ENCODE peak calls at places on chromosomes 1 and 21, in five cellular contexts. G is fibroblast of lung, T is sigmoid colon, S is progenitor cell of endocrine pancreas, Q is mesothelial cell of epicardium. A is an unnamed sample.

GRCh38 chr1:25711555-25712298 is 88.3 kb upstream of the SELENON start:
- DNase-seq in G (peak; percentile 73), T (peak; percentile 72), S (no peak), Q (no peak), A (no peak)

GRCh38 chr1:110594466-110595076 is 11.6 kb downstream of the KCNA2 start:
- DNase-seq in G (no peak), T (no peak), S (no peak), Q (no peak), A (no peak)

GRCh38 chr1:26404641-26405040 is 6.0 kb upstream of the LIN28A start:
- DNase-seq in G (no peak), T (no peak), S (no peak), Q (no peak), A (no peak)

GRCh38 chr1:16617778-16618580 is 4.6 kb upstream of the NBPF1 start:
- DNase-seq in G (no peak), T (no peak), S (peak; percentile 10), Q (peak; percentile 32), A (no peak)

GRCh38 chr1:219580019-219580676 is 32.8 kb downstream of the ZC3H11B start:
- DNase-seq in G (peak; percentile 54), T (no peak), S (no peak), Q (no peak), A (no peak)

GRCh38 chr1:19120070-19120469 is 90.0 kb downstream of the UBR4 start:
- DNase-seq in G (no peak), T (no peak), S (no peak), Q (no peak), A (no peak)

GRCh38 chr1:40141878-40142535 is 19.2 kb upstream of the RLF start:
- DNase-seq in G (no peak), T (no peak), S (no peak), Q (no peak), A (no peak)

GRCh38 chr1:214566158-214567104 is 15.0 kb upstream of the PTPN14 start:
- DNase-seq in G (peak; percentile 85), T (no peak), S (no peak), Q (no peak), A (no peak)

GRCh38 chr1:156608036-156608674 is 6.9 kb upstream of the GPATCH4 start:
- DNase-seq in G (peak; percentile 75), T (peak; percentile 80), S (no peak), Q (no peak), A (no peak)

GRCh38 chr1:48182441-48182840 is 40.1 kb upstream of the SLC5A9 start:
- DNase-seq in G (no peak), T (no peak), S (no peak), Q (no peak), A (no peak)

GRCh38 chr1:30695481-30695880 is 27.9 kb downstream of the MATN1 start:
- DNase-seq in G (peak; percentile 22), T (peak; percentile 92), S (no peak), Q (no peak), A (no peak)

GRCh38 chr1:59061876-59062275 is 235.0 kb upstream of the FGGY start:
- DNase-seq in G (peak; percentile 97), T (peak; percentile 90), S (no peak), Q (no peak), A (peak; percentile 68)

GRCh38 chr1:31135973-31136600 is 70.6 kb upstream of the PUM1 start:
- DNase-seq in G (peak; percentile 15), T (no peak), S (no peak), Q (no peak), A (no peak)

GRCh38 chr1:31183927-31184554 is 55.6 kb downstream of the NKAIN1 start:
- DNase-seq in G (peak; percentile 52), T (no peak), S (peak; percentile 62), Q (peak; percentile 68), A (no peak)

GRCh38 chr1:178976541-178976940 is 49.2 kb upstream of the FAM20B start:
- DNase-seq in G (no peak), T (no peak), S (no peak), Q (no peak), A (no peak)

GRCh38 chr1:117680316-117681002 is 74.6 kb downstream of the TENT5C start:
- DNase-seq in G (no peak), T (no peak), S (no peak), Q (no peak), A (no peak)

GRCh38 chr1:62964141-62964540 is 180.2 kb downstream of the ATG4C start:
- DNase-seq in G (no peak), T (no peak), S (no peak), Q (no peak), A (no peak)

GRCh38 chr1:226408285-226409184 is 642 bp upstream of the PARP1 start:
- DNase-seq in G (no peak), T (no peak), S (no peak), Q (no peak), A (no peak)

GRCh38 chr1:117396074-117396473 is 28.8 kb downstream of the MAN1A2 start:
- DNase-seq in G (no peak), T (no peak), S (no peak), Q (no peak), A (no peak)

GRCh38 chr1:181919729-181919991 is 141.9 kb downstream of the ZNF648 start:
- DNase-seq in G (no peak), T (no peak), S (no peak), Q (no peak), A (no peak)
- TF ChIP-seq CTCF in G (no peak), T (no peak), S (peak; percentile 22), Q (no peak), A (no peak)

GRCh38 chr1:21668232-21669032 is 725 bp downstream of the RAP1GAP start:
- DNase-seq in G (no peak), T (peak; percentile 58), S (no peak), Q (no peak), A (no peak)
- TF ChIP-seq CTCF in G (no peak), T (no peak), S (peak; percentile 24), Q (no peak), A (no peak)

DNA sequence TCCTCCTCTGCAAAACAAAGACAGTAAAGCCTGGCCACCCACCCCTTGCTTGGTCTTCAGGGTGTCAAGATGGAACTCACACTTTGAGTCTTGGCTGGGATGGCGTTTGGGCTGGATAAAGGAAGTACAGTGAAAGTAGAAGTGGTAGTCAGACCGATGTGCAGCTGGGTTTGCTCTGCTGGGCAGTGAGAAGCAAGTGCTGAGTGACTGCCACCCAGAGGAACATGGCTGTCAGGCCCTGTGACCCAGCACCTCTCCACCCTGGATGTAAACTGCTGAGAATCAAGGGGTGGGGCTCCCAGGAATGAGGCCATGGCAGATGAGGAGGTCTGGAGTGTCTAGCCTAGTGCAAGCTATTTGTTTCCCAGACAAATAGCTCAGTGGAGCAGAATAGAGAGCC is 51.2 kb downstream of the POFUT2 start:
- DNase-seq in G (no peak), T (no peak), S (no peak), Q (no peak), A (no peak)
- TF ChIP-seq CTCF in G (no peak), T (no peak), S (no peak), Q (no peak), A (no peak)

GRCh38 chr1:52238887-52239707 is 97.2 kb downstream of the ZFYVE9 start:
- DNase-seq in G (peak; percentile 36), T (no peak), S (no peak), Q (no peak), A (no peak)
- TF ChIP-seq CTCF in G (no peak), T (no peak), S (no peak), Q (no peak), A (no peak)

A was measured in thoracic aorta.